ENCODE peak calls at places on chromosomes 13 and 19, in four cellular contexts. O is K562, N is GM12878, G is HepG2. R is an unnamed sample.

GRCh38 chr19:7778081-7778480 is 15.0 kb downstream of the CLEC4M start:
- DNase-seq in O (no peak), N (no peak), G (no peak), R (no peak)

GRCh38 chr19:14383556-14383897 is 2.3 kb downstream of the ADGRE5 start:
- DNase-seq in O (no peak), N (no peak), G (no peak), R (no peak)

GRCh38 chr13:40130871-40131636 is 475.6 kb downstream of the COG6 start:
- DNase-seq in O (peak), N (no peak), G (peak), R (no peak)

GRCh38 chr19:2150794-2151338 is 500 bp downstream of the AP3D1 start:
- DNase-seq in O (no peak), N (no peak), G (no peak), R (no peak)

GRCh38 chr13:111650626-111651025 is 330.2 kb downstream of the TEX29 start:
- DNase-seq in O (no peak), N (no peak), G (no peak), R (no peak)

GRCh38 chr13:19665427-19665859 is 32.0 kb downstream of the MPHOSPH8 start:
- DNase-seq in O (no peak), N (no peak), G (no peak), R (no peak)

GRCh38 chr13:48491423-48492122 is 41.3 kb downstream of the RCBTB2 start:
- DNase-seq in O (no peak), N (no peak), G (no peak), R (no peak)

GRCh38 chr19:35468637-35469036 is 20.6 kb downstream of the FFAR2 start:
- DNase-seq in O (peak), N (peak), G (peak), R (peak)

GRCh38 chr19:8585894-8586750 is 8.9 kb upstream of the MYO1F start:
- DNase-seq in O (peak), N (no peak), G (peak), R (peak)

GRCh38 chr13:43805681-43806128 is 18.9 kb upstream of the ENOX1 start:
- DNase-seq in O (no peak), N (no peak), G (no peak), R (no peak)

GRCh38 chr13:97257228-97257755 is 35.2 kb downstream of the MBNL2 start:
- DNase-seq in O (no peak), N (no peak), G (no peak), R (peak)

GRCh38 chr19:50717026-50717723 is 2.4 kb downstream of the SHANK1 start:
- DNase-seq in O (no peak), N (no peak), G (no peak), R (no peak)

GRCh38 chr13:39417643-39418042 is 185.3 kb downstream of the LHFPL6 start:
- DNase-seq in O (no peak), N (no peak), G (no peak), R (no peak)

GRCh38 chr19:35518313-35518712 is 4.9 kb upstream of the DMKN start:
- DNase-seq in O (no peak), N (no peak), G (no peak), R (no peak)

GRCh38 chr13:40438999-40439797 is 227.2 kb downstream of the FOXO1 start:
- DNase-seq in O (no peak), N (no peak), G (no peak), R (no peak)

GRCh38 chr13:99860736-99861135 is 110.8 kb downstream of the ZIC5 start:
- DNase-seq in O (no peak), N (no peak), G (no peak), R (no peak)

GRCh38 chr19:33156354-33156753 is 24.4 kb downstream of the WDR88 start:
- DNase-seq in O (no peak), N (no peak), G (peak), R (no peak)

GRCh38 chr19:39430675-39431593 is 4.8 kb downstream of the RPS16 start:
- DNase-seq in O (peak), N (no peak), G (peak), R (no peak)

GRCh38 chr13:29423050-29423449 is 172.4 kb downstream of the SLC7A1 start:
- DNase-seq in O (no peak), N (no peak), G (no peak), R (no peak)

GRCh38 chr13:46321494-46322225 is 65.4 kb downstream of the RUBCNL start:
- DNase-seq in O (peak), N (peak), G (peak), R (peak)

GRCh38 chr19:38037151-38037611 is 130.2 kb downstream of the SIPA1L3 start:
- DNase-seq in O (peak), N (no peak), G (no peak), R (no peak)

GRCh38 chr13:54144809-54145208 is 1116.2 kb downstream of the OLFM4 start:
- DNase-seq in O (no peak), N (no peak), G (no peak), R (no peak)

GRCh38 chr13:21137696-21138095 is 38.7 kb downstream of the SKA3 start:
- DNase-seq in O (peak), N (no peak), G (peak), R (no peak)

GRCh38 chr13:49976314-49977258 is 20.3 kb upstream of the TRIM13 start:
- DNase-seq in O (peak), N (peak), G (peak), R (peak)

GRCh38 chr19:44796701-44797115 is 12.2 kb upstream of the BCAM start:
- DNase-seq in O (no peak), N (no peak), G (peak), R (no peak)

GRCh38 chr13:44399045-44399444 is 25.4 kb downstream of the SERP2 start:
- DNase-seq in O (no peak), N (no peak), G (no peak), R (no peak)

GRCh38 chr19:23787106-23787505 is 28.4 kb upstream of the ZNF681 start:
- DNase-seq in O (no peak), N (no peak), G (no peak), R (no peak)

GRCh38 chr13:111325941-111326620 is 5.6 kb downstream of the TEX29 start:
- DNase-seq in O (no peak), N (no peak), G (no peak), R (no peak)

GRCh38 chr13:86932935-86933334 is 738.2 kb upstream of the SLITRK5 start:
- DNase-seq in O (no peak), N (no peak), G (no peak), R (no peak)

DNA sequence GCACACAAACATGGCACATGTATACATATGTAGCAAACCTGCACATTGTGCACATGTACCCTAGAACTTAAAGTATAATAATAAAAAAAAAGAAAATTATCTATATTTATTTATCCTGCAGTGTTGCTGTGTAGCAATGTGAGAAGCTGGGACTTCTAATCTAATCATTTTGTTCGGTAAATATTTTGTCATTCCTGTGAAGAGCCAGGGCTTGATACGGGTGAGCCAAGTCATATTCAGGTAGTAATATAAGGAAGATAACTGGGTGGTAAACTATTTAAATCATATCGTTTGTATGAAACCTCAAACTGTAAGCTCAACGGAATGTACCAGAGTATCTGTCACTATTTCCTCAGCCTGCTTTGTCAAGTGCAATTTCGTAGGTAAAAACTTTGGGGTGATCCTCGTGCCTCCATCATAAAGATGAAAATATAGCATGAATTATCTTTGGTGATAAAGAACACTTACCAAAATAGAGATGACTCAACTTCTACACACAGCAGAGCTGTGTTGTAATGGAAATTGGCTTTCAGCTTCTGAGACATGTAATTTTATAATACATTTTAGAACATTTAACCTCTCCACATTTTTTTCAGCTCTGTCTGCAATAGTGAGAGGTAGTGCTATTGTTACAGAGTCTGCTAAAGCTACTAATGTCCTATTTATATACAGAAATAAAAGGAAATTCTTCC is 92.9 kb downstream of the PCDH9 start:
- DNase-seq in O (no peak), N (no peak), G (no peak), R (no peak)
- TF ChIP-seq TARDBP in O (no peak), N (no peak), G (no peak), R (no peak)

GRCh38 chr19:5285955-5286354 is 54.7 kb downstream of the PTPRS start:
- DNase-seq in O (no peak), N (no peak), G (no peak), R (no peak)

GRCh38 chr19:5285311-5285710 is 55.3 kb downstream of the PTPRS start:
- DNase-seq in O (no peak), N (no peak), G (no peak), R (no peak)

GRCh38 chr19:5286465-5287029 is 54.1 kb downstream of the PTPRS start:
- DNase-seq in O (no peak), N (no peak), G (no peak), R (no peak)

GRCh38 chr19:5281588-5281987 is 59.0 kb downstream of the PTPRS start:
- DNase-seq in O (no peak), N (no peak), G (no peak), R (no peak)

DNA sequence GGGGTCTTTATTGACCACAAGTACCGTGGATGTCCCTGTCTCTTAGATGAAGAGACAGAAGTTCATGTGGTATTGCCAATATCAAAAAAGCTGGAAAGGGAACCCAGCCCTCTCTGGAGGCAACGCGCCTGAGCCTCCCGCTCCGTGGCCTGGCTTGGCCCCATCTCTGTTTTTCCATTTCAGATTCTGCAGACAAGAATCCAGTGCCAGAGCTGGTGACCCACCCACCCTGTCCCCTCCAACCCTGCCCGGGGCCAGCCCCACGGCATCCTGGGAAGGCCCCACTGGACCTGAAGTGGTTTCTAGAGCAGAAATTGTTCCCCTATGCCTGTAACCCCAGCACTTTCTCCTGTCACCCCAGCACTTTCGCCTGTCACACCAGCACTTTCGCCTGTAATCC is 57.7 kb downstream of the PTPRS start:
- DNase-seq in O (no peak), N (no peak), G (no peak), R (no peak)
- TF ChIP-seq TARDBP in O (no peak), N (no peak), G (no peak), R (no peak)

DNA sequence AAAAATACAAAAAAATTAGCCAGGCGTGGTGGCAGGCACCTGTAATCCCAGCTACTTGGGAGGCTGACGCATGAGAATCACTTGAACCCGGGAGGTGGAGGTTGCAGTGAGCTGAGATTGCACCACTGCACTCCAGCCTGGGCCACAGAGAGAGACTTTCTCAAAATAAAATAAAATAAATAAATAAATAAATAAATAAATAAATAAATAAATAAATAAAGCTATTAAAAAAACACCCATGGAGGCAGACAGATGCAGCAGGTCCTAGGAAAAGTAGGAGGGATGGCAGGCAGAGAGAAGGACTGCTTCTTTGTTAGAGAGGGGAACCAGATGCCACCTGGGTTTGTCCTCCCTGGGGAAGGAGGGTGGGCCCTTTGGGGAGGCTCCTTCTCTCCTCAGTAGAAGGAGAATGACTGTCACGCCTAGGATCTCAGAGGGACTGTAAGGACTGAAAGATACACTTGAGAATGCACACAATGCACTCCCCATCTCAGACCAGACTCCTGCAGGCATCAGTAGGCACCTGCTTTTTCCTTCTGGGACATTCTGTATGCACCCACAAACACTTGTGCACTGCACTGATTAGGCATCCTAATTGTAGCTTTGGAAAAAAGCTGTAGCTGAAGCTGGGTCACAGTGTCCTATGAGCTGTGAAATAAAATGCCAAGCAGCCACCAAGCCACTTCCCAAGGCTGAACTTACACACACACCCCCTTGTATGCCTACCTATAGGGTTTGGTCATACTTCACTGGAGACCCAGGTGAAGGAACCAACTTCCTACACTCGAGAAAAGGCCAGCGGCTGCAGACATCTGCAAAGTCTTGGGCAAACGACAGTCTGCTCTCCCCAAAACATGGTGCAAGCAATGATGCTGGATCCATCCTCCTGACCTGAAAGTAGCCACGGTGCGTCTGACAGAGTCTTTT is 18.9 kb upstream of the SLC35E1 start:
- DNase-seq in O (no peak), N (no peak), G (no peak), R (no peak)
- TF ChIP-seq TARDBP in O (no peak), N (no peak), G (no peak), R (no peak)

GRCh38 chr13:31107109-31107508 is 54.6 kb downstream of the HSPH1 start:
- DNase-seq in O (no peak), N (no peak), G (no peak), R (no peak)

GRCh38 chr13:31114641-31115040 is 47.1 kb downstream of the HSPH1 start:
- DNase-seq in O (no peak), N (no peak), G (no peak), R (no peak)

GRCh38 chr13:31111136-31111535 is 50.6 kb downstream of the HSPH1 start:
- DNase-seq in O (no peak), N (no peak), G (no peak), R (no peak)

GRCh38 chr13:31110169-31110568 is 51.5 kb downstream of the HSPH1 start:
- DNase-seq in O (no peak), N (no peak), G (no peak), R (no peak)

GRCh38 chr13:31110617-31111016 is 51.1 kb downstream of the HSPH1 start:
- DNase-seq in O (no peak), N (no peak), G (no peak), R (no peak)
- TF ChIP-seq TARDBP in O (no peak), N (no peak), G (no peak), R (no peak)

DNA sequence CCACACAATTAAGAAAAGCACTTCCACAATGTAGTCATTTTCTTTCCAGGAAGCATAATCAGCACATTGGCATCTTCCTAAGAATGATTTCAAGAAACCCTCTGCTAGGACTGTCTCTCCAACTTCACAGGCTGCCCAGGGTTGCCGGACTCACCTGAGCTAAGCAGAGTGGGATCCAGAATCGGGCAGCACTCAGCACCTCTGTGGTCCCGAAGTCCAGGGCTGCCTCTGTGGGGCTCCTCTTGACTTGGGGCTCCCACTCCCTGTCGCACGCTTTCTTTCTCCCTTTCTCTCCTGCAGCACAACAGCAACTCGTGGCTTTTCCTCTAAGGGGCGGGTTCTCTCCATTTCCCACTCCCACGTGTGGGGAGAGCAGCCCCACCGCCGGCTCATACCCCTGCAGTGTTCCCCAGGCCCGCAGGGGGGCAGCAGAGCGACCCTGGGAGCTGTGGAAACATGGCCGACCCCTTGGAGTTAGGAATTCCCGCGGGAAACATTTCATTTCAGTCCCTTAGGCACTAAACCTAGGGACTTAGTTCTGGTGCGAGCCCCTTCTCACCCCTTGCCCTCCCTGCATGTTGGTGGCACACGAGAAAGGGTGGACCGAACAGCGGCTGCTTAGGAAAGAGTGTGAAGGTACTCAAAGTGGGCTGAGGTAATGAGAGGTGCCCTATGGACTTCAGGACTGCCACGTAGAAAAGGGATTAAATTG is at the start of gene TMEM272:
- DNase-seq in O (peak), N (no peak), G (peak), R (peak)
- TF ChIP-seq TARDBP in O (no peak), N (no peak), G (no peak), R (no peak)

R was measured in HEK293T.